ENCODE peak calls at places on chromosomes 4 and X, in four cellular contexts. Z is esophagus squamous epithelium, D is H7, K is WTC11. C is an unnamed sample.

GRCh38 chrX:130895299-130895698 is 7.7 kb downstream of the ENOX2 start:
- DNase-seq in Z (no peak), D (no peak), K (no peak), C (no peak)

GRCh38 chr4:145939856-145940255 is 1.2 kb upstream of the ZNF827 start:
- DNase-seq in Z (no peak), D (no peak), K (no peak), C (no peak)

GRCh38 chr4:145937990-145938611 is 522 bp downstream of the ZNF827 start:
- DNase-seq in Z (no peak), D (peak; percentile 81), K (peak; percentile 29), C (no peak)

GRCh38 chrX:329291-329910 is 10.8 kb upstream of the GTPBP6 start:
- DNase-seq in Z (no peak), D (no peak), K (no peak), C (no peak)

GRCh38 chr4:41487868-41488267 is 50.1 kb upstream of the LIMCH1 start:
- DNase-seq in Z (no peak), D (no peak), K (no peak), C (no peak)

GRCh38 chr4:155745984-155746383 is 12.8 kb upstream of the GUCY1B1 start:
- DNase-seq in Z (no peak), D (no peak), K (no peak), C (no peak)

GRCh38 chr4:172726001-172726423 is 442.6 kb upstream of the GALNT7 start:
- DNase-seq in Z (no peak), D (no peak), K (no peak), C (no peak)

GRCh38 chr4:139599594-139600374 is 43.8 kb upstream of the SETD7 start:
- DNase-seq in Z (no peak), D (no peak), K (no peak), C (no peak)

GRCh38 chr4:617644-618330 is 7.6 kb upstream of the PDE6B start:
- DNase-seq in Z (no peak), D (peak; percentile 70), K (no peak), C (no peak)

GRCh38 chr4:76703123-76703490 is 194.8 kb downstream of the SOWAHB start:
- DNase-seq in Z (no peak), D (no peak), K (no peak), C (no peak)

GRCh38 chrX:86066998-86067397 is 19.6 kb upstream of the CHM start:
- DNase-seq in Z (no peak), D (no peak), K (no peak), C (no peak)

GRCh38 chr4:183675625-183676024 is 16.5 kb downstream of the TRAPPC11 start:
- DNase-seq in Z (no peak), D (no peak), K (no peak), C (no peak)

GRCh38 chr4:20881658-20882057 is 181.4 kb downstream of the PACRGL start:
- DNase-seq in Z (no peak), D (no peak), K (no peak), C (no peak)

GRCh38 chr4:55318135-55318534 is 27.9 kb upstream of the SRD5A3 start:
- DNase-seq in Z (no peak), D (no peak), K (no peak), C (no peak)

GRCh38 chr4:128288689-128289106 is 1.1 kb upstream of the PGRMC2 start:
- DNase-seq in Z (no peak), D (no peak), K (no peak), C (peak; percentile 17)

GRCh38 chr4:102574317-102574716 is 73.2 kb downstream of the NFKB1 start:
- DNase-seq in Z (no peak), D (no peak), K (no peak), C (no peak)

GRCh38 chr4:8708401-8709021 is 115.9 kb downstream of the CPZ start:
- DNase-seq in Z (no peak), D (peak; percentile 19), K (peak; percentile 0), C (no peak)

GRCh38 chr4:7826909-7827306 is 112.8 kb downstream of the AFAP1 start:
- DNase-seq in Z (no peak), D (no peak), K (no peak), C (no peak)

GRCh38 chrX:21985332-21985777 is 44.8 kb downstream of the SMS start:
- DNase-seq in Z (no peak), D (peak; percentile 86), K (peak; percentile 62), C (peak; percentile 67)

GRCh38 chrX:123475068-123475724 is 257.7 kb downstream of the THOC2 start:
- DNase-seq in Z (no peak), D (no peak), K (no peak), C (no peak)

GRCh38 chrX:73577368-73577767 is 14.4 kb downstream of the CHIC1 start:
- DNase-seq in Z (no peak), D (no peak), K (no peak), C (no peak)

GRCh38 chrX:74510401-74510800 is 89.1 kb downstream of the SLC16A2 start:
- DNase-seq in Z (no peak), D (no peak), K (no peak), C (peak; percentile 19)

GRCh38 chrX:10484683-10485247 is 135.6 kb downstream of the MID1 start:
- DNase-seq in Z (no peak), D (no peak), K (no peak), C (no peak)

GRCh38 chrX:78708171-78708570 is 39.3 kb upstream of the LPAR4 start:
- DNase-seq in Z (no peak), D (peak; percentile 11), K (peak; percentile 16), C (no peak)

GRCh38 chr4:7027913-7028312 is 15.3 kb upstream of the TADA2B start:
- DNase-seq in Z (no peak), D (no peak), K (no peak), C (no peak)

GRCh38 chr4:88177981-88178632 is 19.7 kb upstream of the ABCG2 start:
- DNase-seq in Z (no peak), D (peak; percentile 75), K (peak; percentile 64), C (no peak)

GRCh38 chrX:147935156-147935758 is 23.5 kb downstream of the FMR1 start:
- DNase-seq in Z (no peak), D (no peak), K (no peak), C (no peak)

GRCh38 chr4:155891058-155891457 is 12.4 kb upstream of the TDO2 start:
- DNase-seq in Z (no peak), D (no peak), K (no peak), C (no peak)

GRCh38 chr4:173135241-173135847 is 33.3 kb upstream of the GALNT7 start:
- DNase-seq in Z (no peak), D (no peak), K (no peak), C (no peak)

GRCh38 chr4:116358633-116359222 is 726.6 kb downstream of the TRAM1L1 start:
- DNase-seq in Z (no peak), D (peak; percentile 12), K (peak; percentile 83), C (peak; percentile 44)

GRCh38 chr4:121216438-121216837 is 52.3 kb upstream of the TNIP3 start:
- DNase-seq in Z (no peak), D (no peak), K (no peak), C (no peak)

GRCh38 chr4:15232725-15233597 is 194.9 kb upstream of the C1QTNF7 start:
- DNase-seq in Z (no peak), D (no peak), K (no peak), C (no peak)

GRCh38 chr4:122364700-122365404 is 14.0 kb upstream of the ADAD1 start:
- DNase-seq in Z (no peak), D (no peak), K (peak; percentile 56), C (no peak)

GRCh38 chr4:8643986-8644385 is 51.4 kb downstream of the CPZ start:
- DNase-seq in Z (no peak), D (no peak), K (no peak), C (no peak)

GRCh38 chr4:86594559-86595425 is 677 bp downstream of the PTPN13 start:
- DNase-seq in Z (no peak), D (peak; percentile 33), K (peak; percentile 61), C (no peak)

GRCh38 chr4:54877006-54877405 is 219.2 kb downstream of the KIT start:
- DNase-seq in Z (no peak), D (no peak), K (no peak), C (no peak)

GRCh38 chrX:132395059-132395458 is 93.8 kb downstream of the MBNL3 start:
- DNase-seq in Z (no peak), D (no peak), K (no peak), C (no peak)

GRCh38 chr4:95023110-95023509 is 265.4 kb downstream of the BMPR1B start:
- DNase-seq in Z (no peak), D (no peak), K (no peak), C (no peak)

GRCh38 chr4:3062466-3062865 is 11.9 kb downstream of the HTT-AS start:
- DNase-seq in Z (no peak), D (no peak), K (no peak), C (no peak)